ENCODE peak calls at places on chromosomes 4 and X, in eight cellular contexts. X is A549, V is lower leg skin, G is heart left ventricle, P is testis, C is prostate gland, U is stomach, N is H54. B is an unnamed sample.

GRCh38 chr4:181078236-181078635 is 1165.0 kb upstream of the TENM3 start:
- DNase-seq in V (no peak), X (no peak), G (no peak), U (no peak), C (no peak), P (no peak), N (no peak), B (no peak)

GRCh38 chr4:2861631-2862436 is 18.2 kb downstream of the ADD1 start:
- DNase-seq in N (no peak), V (no peak), C (no peak), U (no peak), P (no peak), X (no peak), G (no peak), B (no peak)

GRCh38 chrX:42684062-42684461 is 93.9 kb downstream of the PPP1R2C start:
- DNase-seq in N (no peak), C (no peak), V (no peak), X (no peak), G (no peak), P (no peak), U (no peak), B (no peak)

GRCh38 chr4:67332627-67333026 is 212.7 kb downstream of the CENPC start:
- DNase-seq in P (no peak), G (no peak), V (no peak), N (no peak), X (peak), C (no peak), U (no peak), B (no peak)

GRCh38 chrX:41180194-41180902 is 95.1 kb downstream of the USP9X start:
- DNase-seq in U (peak), C (peak), X (peak), G (no peak), N (no peak), P (peak), V (no peak), B (peak)

GRCh38 chr4:55359397-55359916 is 13.4 kb downstream of the SRD5A3 start:
- DNase-seq in X (no peak), V (no peak), U (no peak), N (no peak), G (peak), C (no peak), P (peak), B (no peak)

GRCh38 chr4:153233761-153234371 is 29.6 kb downstream of the TRIM2 start:
- DNase-seq in U (peak), G (no peak), C (peak), V (peak), N (peak), P (no peak), X (peak), B (no peak)

GRCh38 chr4:81003549-81004240 is 26.8 kb upstream of the BMP3 start:
- DNase-seq in U (no peak), N (no peak), G (no peak), C (no peak), P (no peak), X (no peak), V (no peak), B (no peak)

GRCh38 chrX:16882702-16883486 is 12.7 kb upstream of the RBBP7 start:
- DNase-seq in X (peak), C (peak), N (no peak), U (peak), G (peak), P (peak), V (peak), B (peak)

GRCh38 chrX:40078489-40079288 is 19.1 kb downstream of the BCOR start:
- DNase-seq in N (no peak), U (no peak), X (no peak), G (no peak), V (no peak), P (no peak), C (no peak), B (no peak)

GRCh38 chr4:76897522-76898384 is at the start of gene SOWAHB:
- DNase-seq in G (no peak), X (no peak), C (peak), P (peak), U (peak), V (no peak), N (no peak), B (peak)

GRCh38 chr4:145805490-145805889 is 125.5 kb downstream of the C4orf51 start:
- DNase-seq in X (peak), V (no peak), G (peak), U (no peak), N (no peak), C (no peak), P (no peak), B (no peak)

GRCh38 chr4:17414392-17414791 is 97.5 kb downstream of the QDPR start:
- DNase-seq in C (no peak), G (no peak), P (no peak), X (no peak), U (no peak), N (no peak), V (no peak), B (no peak)

GRCh38 chr4:88939697-88940096 is 117.3 kb downstream of the FAM13A start:
- DNase-seq in X (no peak), V (no peak), U (no peak), C (no peak), G (no peak), N (no peak), P (no peak), B (no peak)

GRCh38 chrX:136237074-136237473 is 14.1 kb downstream of the MAP7D3 start:
- DNase-seq in N (no peak), X (no peak), C (no peak), U (no peak), V (no peak), G (no peak), P (no peak), B (no peak)

GRCh38 chr4:153495480-153496206 is 29.5 kb downstream of the TMEM131L start:
- DNase-seq in G (no peak), N (no peak), P (no peak), V (no peak), U (no peak), C (no peak), X (no peak), B (no peak)

GRCh38 chr4:1559896-1560650 is 124.0 kb downstream of the FAM53A start:
- DNase-seq in X (no peak), P (no peak), U (no peak), V (no peak), G (no peak), C (no peak), N (peak), B (no peak)

GRCh38 chrX:53458082-53458481 is 23.9 kb upstream of the HSD17B10 start:
- DNase-seq in V (no peak), X (peak), N (no peak), P (no peak), U (no peak), G (no peak), C (no peak), B (no peak)

GRCh38 chr4:42729505-42730237 is 72.8 kb upstream of the ATP8A1 start:
- DNase-seq in N (no peak), U (no peak), X (no peak), V (no peak), G (no peak), P (no peak), C (no peak), B (no peak)

GRCh38 chr4:64857815-64858214 is 448.6 kb upstream of the TECRL start:
- DNase-seq in G (no peak), C (no peak), P (no peak), X (no peak), U (no peak), N (no peak), V (no peak), B (no peak)

GRCh38 chrX:1477801-1478458 is 25.2 kb upstream of the ASMTL start:
- DNase-seq in C (no peak), N (no peak), X (no peak), V (peak), G (no peak), P (no peak), U (no peak), B (no peak)

GRCh38 chrX:101057095-101057714 is 5.3 kb upstream of the TRMT2B start:
- DNase-seq in G (no peak), X (no peak), U (no peak), V (no peak), C (no peak), N (peak), P (no peak), B (no peak)

GRCh38 chrX:156003486-156004185 is 6.1 kb downstream of the IL9R start:
- DNase-seq in U (no peak), P (no peak), G (no peak), N (no peak), C (no peak), X (no peak), V (peak), B (no peak)

GRCh38 chrX:84187501-84188319 is at the start of gene RPS6KA6:
- DNase-seq in C (peak), U (no peak), X (peak), N (no peak), G (peak), V (peak), P (peak), B (peak)

GRCh38 chrX:97399400-97399799 is 515.7 kb downstream of the RPA4 start:
- DNase-seq in V (no peak), G (no peak), P (no peak), C (no peak), X (peak), U (no peak), N (peak), B (no peak)

GRCh38 chrX:39650883-39651282 is 446.9 kb downstream of the BCOR start:
- DNase-seq in C (no peak), P (no peak), X (no peak), V (no peak), N (no peak), G (no peak), U (no peak), B (no peak)

GRCh38 chr4:154622598-154622997 is 10.1 kb upstream of the FGG start:
- DNase-seq in C (peak), U (no peak), V (no peak), G (no peak), X (peak), N (peak), P (no peak), B (no peak)

GRCh38 chr4:16513876-16514275 is 287.6 kb upstream of the TAPT1 start:
- DNase-seq in N (no peak), G (no peak), P (no peak), U (no peak), C (no peak), X (no peak), V (no peak), B (no peak)

GRCh38 chrX:130878350-130879341 is 24.4 kb downstream of the ENOX2 start:
- DNase-seq in N (peak), U (peak), V (no peak), G (peak), X (peak), P (peak), C (peak), B (no peak)

GRCh38 chr4:122711893-122712292 is 20.6 kb upstream of the BBS12 start:
- DNase-seq in X (no peak), V (no peak), U (no peak), P (no peak), G (no peak), C (no peak), N (no peak), B (no peak)

GRCh38 chr4:124432500-124432899 is 280.0 kb downstream of the ANKRD50 start:
- DNase-seq in C (no peak), P (no peak), V (no peak), X (peak), N (no peak), G (no peak), U (no peak), B (no peak)

GRCh38 chr4:7841071-7841470 is 98.6 kb downstream of the AFAP1 start:
- DNase-seq in P (no peak), C (no peak), G (no peak), U (no peak), V (no peak), X (no peak), N (no peak), B (no peak)

GRCh38 chr4:187612211-187612780 is 383.3 kb upstream of the ZFP42 start:
- DNase-seq in V (no peak), X (no peak), P (no peak), U (no peak), G (no peak), N (no peak), C (no peak), B (no peak)

GRCh38 chr4:75849459-75849858 is 52.8 kb downstream of the PPEF2 start:
- DNase-seq in N (no peak), X (no peak), V (no peak), C (no peak), U (no peak), P (no peak), G (no peak), B (no peak)

GRCh38 chrX:132648870-132649269 is 160.0 kb upstream of the MBNL3 start:
- DNase-seq in C (no peak), U (no peak), V (no peak), X (no peak), N (no peak), G (no peak), P (no peak), B (no peak)
- TF ChIP-seq POLR2A in C (no peak), U (no peak), V (no peak), X (no peak), N (no peak), G (no peak), P (no peak), B (no peak)

GRCh38 chrX:149940015-149940716 is 1.9 kb upstream of the EOLA2 start:
- DNase-seq in U (peak), C (peak), X (peak), N (peak), P (peak), G (peak), V (peak), B (peak)

GRCh38 chrX:149937881-149938426 is 337 bp downstream of the EOLA2 start:
- DNase-seq in X (peak), P (no peak), V (peak), G (no peak), U (no peak), N (no peak), C (no peak), B (no peak)

GRCh38 chrX:149939271-149940014 is 1.2 kb upstream of the EOLA2 start:
- DNase-seq in G (peak), X (peak), C (peak), U (peak), N (peak), V (peak), P (peak), B (peak)

DNA sequence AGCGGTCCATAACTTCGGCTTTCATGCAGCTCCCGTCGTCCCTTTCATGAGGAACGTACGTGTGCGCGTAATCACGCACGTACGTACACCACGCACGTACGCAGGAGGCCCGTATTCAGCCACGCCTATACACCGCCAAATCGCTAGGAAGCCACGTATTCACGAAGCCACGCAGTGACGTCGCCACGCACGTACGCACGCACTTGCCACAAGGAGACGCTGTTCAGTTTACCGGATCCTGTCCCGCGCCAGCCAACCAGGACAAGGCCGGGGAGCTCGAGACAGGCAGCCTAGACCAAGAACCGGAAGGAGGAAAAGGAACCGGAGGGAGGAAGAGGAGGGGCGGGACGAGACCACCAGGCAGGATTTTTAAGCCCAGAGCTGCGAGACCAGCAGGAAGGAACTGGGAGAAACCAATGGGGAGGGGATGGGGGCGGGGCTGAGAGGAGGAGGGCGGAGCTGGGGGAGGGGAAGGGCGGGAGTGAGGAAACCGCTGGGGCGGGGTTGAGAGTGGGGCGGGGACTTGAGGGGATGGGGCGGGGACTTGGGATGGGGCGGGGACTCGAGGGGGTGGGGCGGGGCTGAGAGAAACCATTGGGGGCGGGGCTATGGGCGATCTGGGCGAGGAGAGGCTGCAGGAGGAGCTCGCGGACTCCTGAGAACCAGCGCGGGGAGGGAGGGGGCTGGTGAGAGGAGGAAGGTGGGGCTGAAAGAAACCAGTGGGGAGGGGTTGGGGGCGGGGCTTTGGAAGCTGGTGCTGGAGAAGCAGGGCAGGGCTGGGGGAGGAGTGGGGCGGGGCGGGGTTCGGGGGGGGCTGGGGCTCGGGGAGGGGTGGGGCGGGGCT is at the start of gene EOLA2:
- DNase-seq in N (peak), U (peak), P (peak), X (peak), C (peak), G (peak), V (peak), B (peak)
- TF ChIP-seq POLR2A in N (peak), U (no peak), P (no peak), X (peak), C (peak), G (no peak), V (no peak), B (peak)

DNA sequence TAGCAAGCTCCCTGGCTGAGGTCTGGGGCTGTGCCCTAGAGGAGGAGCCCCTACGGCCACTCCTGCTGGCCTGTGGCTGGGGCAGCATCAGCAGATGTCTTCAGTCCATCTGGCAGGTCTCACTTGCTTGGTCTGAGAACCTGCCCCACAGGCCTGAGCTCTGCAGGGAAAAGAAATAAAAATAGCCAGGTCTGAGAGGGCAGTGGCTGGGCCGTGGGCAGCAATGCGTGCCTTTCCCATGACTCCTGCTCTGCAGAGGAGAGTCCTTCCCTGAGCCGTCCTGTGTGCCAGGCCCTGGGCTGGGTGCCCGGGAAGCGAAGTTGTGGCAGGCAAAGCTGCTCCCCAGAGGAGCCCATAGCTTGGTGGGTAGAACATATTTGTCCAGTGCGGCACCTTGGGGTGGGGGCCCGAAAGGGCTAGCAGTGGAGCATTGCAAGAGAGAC is 11.3 kb upstream of the KIAA0232 start:
- DNase-seq in V (no peak), C (no peak), P (no peak), N (peak), G (peak), X (no peak), U (no peak), B (no peak)
- TF ChIP-seq POLR2A in V (no peak), C (no peak), P (no peak), N (no peak), G (no peak), X (no peak), U (no peak), B (no peak)

GRCh38 chrX:49202022-49202421 is 2.0 kb upstream of the SYP start:
- DNase-seq in N (no peak), G (no peak), V (no peak), U (no peak), X (no peak), P (no peak), C (no peak), B (no peak)

GRCh38 chrX:49198540-49199314 is 1.3 kb downstream of the SYP start:
- DNase-seq in U (no peak), C (no peak), X (no peak), N (no peak), P (no peak), G (no peak), V (no peak), B (no peak)

GRCh38 chrX:49199315-49199595 is 738 bp downstream of the SYP start:
- DNase-seq in V (no peak), U (no peak), G (no peak), P (no peak), N (no peak), C (no peak), X (no peak), B (no peak)

GRCh38 chrX:49197543-49198087 is 2.4 kb downstream of the SYP start:
- DNase-seq in V (no peak), C (no peak), G (no peak), P (no peak), N (no peak), X (no peak), U (no peak), B (no peak)

GRCh38 chrX:49199906-49200771 is at the start of gene SYP:
- DNase-seq in C (peak), G (peak), N (peak), V (peak), U (peak), X (peak), P (peak), B (peak)
- TF ChIP-seq POLR2A in C (peak), G (no peak), N (peak), V (no peak), U (no peak), X (peak), P (peak), B (peak)

GRCh38 chr4:106362426-106362825 is 6.2 kb downstream of the GIMD1 start:
- DNase-seq in N (no peak), G (no peak), U (no peak), P (no peak), X (no peak), C (no peak), V (no peak), B (no peak)

GRCh38 chr4:106367072-106367471 is 1.5 kb downstream of the GIMD1 start:
- DNase-seq in P (no peak), X (no peak), V (no peak), U (no peak), N (no peak), C (no peak), G (no peak), B (no peak)

GRCh38 chr4:106368678-106369077 is at the start of gene GIMD1:
- DNase-seq in G (no peak), X (no peak), P (no peak), C (no peak), U (no peak), V (no peak), N (no peak), B (no peak)

GRCh38 chr4:106366026-106366425 is 2.6 kb downstream of the GIMD1 start:
- DNase-seq in P (no peak), X (no peak), U (no peak), C (no peak), N (no peak), V (no peak), G (no peak), B (no peak)

GRCh38 chr4:106365613-106366012 is 3.0 kb downstream of the GIMD1 start:
- DNase-seq in G (no peak), V (no peak), P (no peak), X (peak), N (peak), C (no peak), U (no peak), B (no peak)
- TF ChIP-seq POLR2A in G (no peak), V (no peak), P (no peak), X (no peak), N (no peak), C (no peak), U (no peak), B (no peak)

GRCh38 chr4:99816611-99817309 is at the start of gene DAPP1:
- DNase-seq in U (peak), G (peak), N (no peak), P (no peak), X (no peak), V (peak), C (no peak), B (no peak)
- TF ChIP-seq POLR2A in U (no peak), G (no peak), N (no peak), P (no peak), X (no peak), V (no peak), C (no peak), B (no peak)

GRCh38 chrX:135003876-135004623 is 13.3 kb downstream of the SMIM10 start:
- DNase-seq in N (peak), C (peak), P (peak), V (peak), G (peak), X (peak), U (peak), B (peak)

GRCh38 chrX:134998246-134998645 is 7.5 kb downstream of the SMIM10 start:
- DNase-seq in X (no peak), C (no peak), G (no peak), P (no peak), N (no peak), U (no peak), V (no peak), B (no peak)

GRCh38 chrX:134999469-134999868 is 8.7 kb downstream of the SMIM10 start:
- DNase-seq in U (no peak), G (no peak), N (no peak), V (no peak), P (no peak), C (no peak), X (peak), B (no peak)

GRCh38 chrX:135000516-135000915 is 9.7 kb downstream of the SMIM10 start:
- DNase-seq in P (no peak), U (no peak), V (no peak), C (no peak), N (no peak), X (no peak), G (no peak), B (no peak)
- TF ChIP-seq POLR2A in P (no peak), U (no peak), V (no peak), C (no peak), N (no peak), X (no peak), G (no peak), B (no peak)